ENCODE peak calls at places on chromosomes 6 and 20, in seven cellular contexts. F, B, H, T, C, J and D are unnamed samples.

GRCh38 chr20:16528078-16528477 is 45.2 kb downstream of the KIF16B start:
- DNase-seq in T (peak), H (no peak), F (peak), B (peak), J (no peak), C (peak), D (no peak)

GRCh38 chr6:21946298-21946783 is 350.5 kb downstream of the PRL start:
- DNase-seq in H (no peak), C (peak), F (no peak), B (peak), T (no peak), J (no peak), D (no peak)

GRCh38 chr6:35476004-35476403 is 7.8 kb downstream of the RPL10A start:
- DNase-seq in F (no peak), H (no peak), B (no peak), C (no peak), T (no peak), J (no peak), D (no peak)

GRCh38 chr6:36963451-36964290 is 9.1 kb downstream of the PI16 start:
- DNase-seq in B (no peak), F (no peak), C (no peak), H (no peak), T (no peak), J (no peak), D (no peak)

GRCh38 chr6:144286503-144287393 is 1.6 kb downstream of the UTRN start:
- DNase-seq in B (peak), J (peak), H (peak), C (peak), T (peak), F (peak), D (no peak)

GRCh38 chr6:29071831-29072723 is 15.0 kb downstream of the OR2B3 start:
- DNase-seq in F (no peak), C (peak), T (peak), J (peak), B (no peak), H (no peak), D (no peak)

GRCh38 chr6:155530219-155530834 is 74.7 kb upstream of the NOX3 start:
- DNase-seq in H (no peak), J (peak), B (peak), C (peak), F (no peak), T (peak), D (no peak)

GRCh38 chr6:31814677-31815024 is 432 bp downstream of the HSPA1L start:
- DNase-seq in C (peak), J (peak), F (peak), B (peak), T (no peak), H (peak), D (peak)

GRCh38 chr6:35059606-35060355 is 81.4 kb downstream of the TCP11 start:
- DNase-seq in H (no peak), J (no peak), C (no peak), T (no peak), B (no peak), F (no peak), D (no peak)

GRCh38 chr6:79808846-79809245 is 138.5 kb downstream of the ELOVL4 start:
- DNase-seq in F (no peak), B (no peak), H (no peak), J (peak), T (no peak), C (no peak), D (no peak)

GRCh38 chr20:63942250-63943006 is 13.8 kb downstream of the UCKL1 start:
- DNase-seq in B (no peak), H (no peak), C (peak), F (no peak), T (peak), J (no peak), D (no peak)

GRCh38 chr20:49183444-49183843 is 4.7 kb downstream of the STAU1 start:
- DNase-seq in T (no peak), J (no peak), F (no peak), C (no peak), H (no peak), B (no peak), D (no peak)

GRCh38 chr6:132663661-132664060 is 4.7 kb upstream of the TAAR1 start:
- DNase-seq in F (no peak), T (no peak), J (no peak), H (no peak), C (no peak), B (no peak), D (no peak)

GRCh38 chr20:10603971-10604864 is 69.6 kb downstream of the JAG1 start:
- DNase-seq in T (peak), F (peak), J (no peak), B (peak), H (no peak), C (peak), D (no peak)

GRCh38 chr6:25928562-25929324 is 1.7 kb downstream of the SLC17A2 start:
- DNase-seq in B (no peak), J (no peak), C (no peak), H (no peak), T (no peak), F (no peak), D (no peak)

GRCh38 chr6:131561925-131562707 is 10.9 kb upstream of the ARG1 start:
- DNase-seq in C (no peak), T (no peak), H (no peak), F (no peak), J (no peak), B (no peak), D (no peak)

GRCh38 chr20:1302578-1303541 is 26.1 kb downstream of the SDCBP2 start:
- DNase-seq in T (peak), B (no peak), C (no peak), J (no peak), F (peak), H (no peak), D (no peak)

GRCh38 chr20:39993737-39994136 is 695.3 kb downstream of the MAFB start:
- DNase-seq in C (no peak), J (no peak), H (no peak), B (no peak), T (no peak), F (no peak), D (no peak)